ENCODE peak calls at places on chromosomes 1 and 21, in eight cellular contexts. K is brain microvascular endothelial cell; T is psoas muscle; M is cardiac muscle cell; J is heart right ventricle; I is CD4-positive, alpha-beta memory T cell; Y is CD4-positive, alpha-beta T cell; V is lower lobe of right lung. E is an unnamed sample.
A peak's percentile ranks its signal among the peaks of the same experiment; 100 is the strongest.

GRCh38 chr1:209875510-209875909 is 47.7 kb downstream of the UTP25 start:
- DNase-seq in K (peak; percentile 78), T (no peak), M (peak; percentile 44), J (no peak), I (no peak), Y (no peak), V (no peak), E (no peak)

GRCh38 chr1:160114085-160114484 is 1.5 kb upstream of the ATP1A2 start:
- DNase-seq in K (no peak), T (peak; percentile 54), M (peak; percentile 41), J (peak; percentile 59), I (no peak), Y (no peak), V (no peak), E (no peak)

GRCh38 chr1:31102501-31102950 is 37.0 kb upstream of the PUM1 start:
- DNase-seq in K (peak; percentile 69), T (no peak), M (no peak), J (no peak), I (no peak), Y (no peak), V (no peak), E (peak; percentile 40)

GRCh38 chr1:7899741-7900140 is 40.9 kb downstream of the TNFRSF9 start:
- DNase-seq in K (peak; percentile 24), T (no peak), M (no peak), J (no peak), I (no peak), Y (no peak), V (no peak), E (no peak)

GRCh38 chr1:209529233-209529632 is 54.3 kb upstream of the CAMK1G start:
- DNase-seq in K (no peak), T (no peak), M (no peak), J (no peak), I (no peak), Y (no peak), V (no peak), E (no peak)

GRCh38 chr21:29213513-29214385 is 83.3 kb downstream of the MAP3K7CL start:
- DNase-seq in K (no peak), T (no peak), M (no peak), J (no peak), I (no peak), Y (no peak), V (no peak), E (no peak)

GRCh38 chr1:58896211-58897183 is 112.7 kb upstream of the JUN start:
- DNase-seq in K (no peak), T (peak; percentile 92), M (no peak), J (peak; percentile 60), I (no peak), Y (no peak), V (peak; percentile 81), E (no peak)

GRCh38 chr1:166026143-166026542 is 140.7 kb downstream of the FAM78B start:
- DNase-seq in K (no peak), T (no peak), M (no peak), J (no peak), I (no peak), Y (no peak), V (no peak), E (no peak)

GRCh38 chr1:48869116-48869893 is 92.6 kb upstream of the BEND5 start:
- DNase-seq in K (no peak), T (no peak), M (no peak), J (no peak), I (no peak), Y (no peak), V (no peak), E (peak; percentile 69)

GRCh38 chr1:10529772-10530171 is 55.0 kb downstream of the PEX14 start:
- DNase-seq in K (no peak), T (no peak), M (no peak), J (no peak), I (no peak), Y (no peak), V (no peak), E (no peak)

GRCh38 chr1:182493063-182493462 is 43.1 kb downstream of the RGSL1 start:
- DNase-seq in K (no peak), T (no peak), M (no peak), J (no peak), I (no peak), Y (no peak), V (no peak), E (no peak)

DNA sequence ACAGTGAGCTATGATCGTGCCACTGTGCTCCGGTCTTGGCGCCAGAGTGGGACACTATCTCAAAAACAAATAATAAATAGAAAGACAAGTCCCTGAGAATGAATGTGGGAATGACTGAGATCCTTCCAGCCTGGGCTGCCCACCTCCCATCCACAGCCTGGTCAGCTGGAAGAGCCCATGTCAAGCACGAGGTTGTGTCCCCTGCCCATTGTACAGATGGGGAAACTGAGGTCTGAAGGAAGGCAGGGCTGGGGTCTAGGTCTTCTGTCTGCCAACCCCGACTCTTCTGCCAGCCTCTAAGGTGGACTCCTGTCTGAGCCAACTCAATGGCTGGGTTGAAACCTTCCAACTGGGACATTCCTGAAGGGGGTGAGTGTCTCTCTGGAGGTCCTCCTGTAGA is 79.5 kb downstream of the RAP1GAP start:
- DNase-seq in K (no peak), T (no peak), M (no peak), J (no peak), I (no peak), Y (no peak), V (no peak), E (no peak)
- H3K27ac ChIP-seq in K (no peak overlapping the region), T (no peak overlapping the region), M (no peak overlapping the region), J (no peak overlapping the region), I (no peak overlapping the region), Y (no peak overlapping the region), V (no peak overlapping the region), E (no peak overlapping the region)

GRCh38 chr1:119593836-119594235 is 54.2 kb downstream of the ZNF697 start:
- DNase-seq in K (no peak), T (no peak), M (no peak), J (no peak), I (no peak), Y (no peak), V (no peak), E (no peak)
- H3K27ac ChIP-seq in K (no peak overlapping the region), T (no peak overlapping the region), M (no peak overlapping the region), J (no peak overlapping the region), I (no peak overlapping the region), Y (no peak overlapping the region), V (no peak overlapping the region), E (peak overlapping the region; percentile 67)

DNA sequence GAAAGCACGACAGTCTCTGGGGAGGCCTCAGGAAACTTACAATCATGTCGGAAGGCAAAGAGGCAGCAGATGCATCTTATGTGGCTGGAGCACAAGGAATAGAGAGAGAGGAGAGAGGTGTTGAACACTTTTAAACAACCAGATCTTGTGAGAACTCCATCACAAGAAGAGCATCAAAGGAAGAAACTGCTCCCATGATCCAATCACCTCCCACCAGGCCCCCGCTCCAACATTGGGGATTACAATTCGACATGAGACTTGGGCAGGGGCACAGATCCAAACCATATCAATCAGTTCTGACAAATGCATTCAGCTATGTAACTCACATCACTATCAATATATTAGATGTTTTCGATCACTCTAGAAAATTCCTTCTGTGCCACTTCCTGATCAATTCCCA is 37.6 kb downstream of the ETS2 start:
- DNase-seq in K (no peak), T (no peak), M (no peak), J (no peak), I (no peak), Y (no peak), V (no peak), E (no peak)
- H3K27ac ChIP-seq in K (peak overlapping the region; percentile 71), T (no peak overlapping the region), M (no peak overlapping the region), J (no peak overlapping the region), I (no peak overlapping the region), Y (no peak overlapping the region), V (no peak overlapping the region), E (peak overlapping the region; percentile 55)

DNA sequence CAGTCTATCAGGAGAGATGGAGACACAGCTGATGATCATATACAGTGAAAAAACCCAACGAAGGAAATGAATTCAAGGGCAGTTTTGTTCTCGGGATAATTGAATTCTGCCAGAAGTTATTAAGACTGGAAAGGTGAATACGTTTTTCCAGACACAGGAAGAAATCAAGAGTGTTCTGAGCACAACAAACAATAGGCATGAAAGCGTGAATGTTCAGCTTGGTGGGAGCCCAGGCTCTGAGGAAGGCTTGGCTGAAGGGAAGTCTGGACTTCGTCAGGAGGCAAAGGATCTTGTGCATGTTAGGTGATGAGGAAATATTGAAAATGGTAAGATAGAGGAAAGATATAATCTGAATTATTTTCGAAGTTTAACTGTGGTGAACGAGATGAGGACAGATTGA is 50.4 kb downstream of the CYYR1 start:
- DNase-seq in K (no peak), T (no peak), M (peak; percentile 26), J (no peak), I (no peak), Y (no peak), V (no peak), E (no peak)
- H3K27ac ChIP-seq in K (no peak overlapping the region), T (no peak overlapping the region), M (peak overlapping the region; percentile 5), J (peak overlapping the region; percentile 2), I (no peak overlapping the region), Y (no peak overlapping the region), V (no peak overlapping the region), E (no peak overlapping the region)

DNA sequence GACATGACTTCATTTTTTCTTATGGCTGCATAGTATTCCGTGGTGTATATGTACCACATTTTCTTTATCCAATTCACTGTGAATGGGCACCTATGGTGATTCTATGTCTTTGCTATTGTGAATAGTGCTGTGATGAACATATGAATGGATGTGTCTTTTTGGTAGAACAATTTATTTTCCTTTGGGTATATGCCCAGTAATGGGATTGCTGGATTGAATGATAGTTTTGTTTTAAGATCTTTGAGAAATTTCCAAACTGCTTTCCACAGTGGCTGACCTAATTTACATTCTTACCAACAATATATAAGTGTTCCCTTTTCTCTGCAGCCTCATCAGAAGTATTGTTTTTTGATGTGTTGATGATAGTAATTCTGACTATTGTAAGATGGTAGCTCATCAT is 361.7 kb upstream of the SGIP1 start:
- DNase-seq in K (no peak), T (no peak), M (no peak), J (no peak), I (no peak), Y (no peak), V (no peak), E (no peak)
- H3K27ac ChIP-seq in K (no peak overlapping the region), T (no peak overlapping the region), M (no peak overlapping the region), J (no peak overlapping the region), I (no peak overlapping the region), Y (no peak overlapping the region), V (no peak overlapping the region), E (no peak overlapping the region)

GRCh38 chr1:64882574-64883255 is 83.6 kb downstream of the JAK1 start:
- DNase-seq in K (no peak), T (no peak), M (no peak), J (no peak), I (no peak), Y (no peak), V (no peak), E (no peak)

GRCh38 chr1:64878931-64879710 is 87.2 kb downstream of the JAK1 start:
- DNase-seq in K (peak; percentile 45), T (no peak), M (no peak), J (no peak), I (no peak), Y (no peak), V (no peak), E (no peak)

GRCh38 chr1:64884261-64885040 is 81.9 kb downstream of the JAK1 start:
- DNase-seq in K (peak; percentile 55), T (no peak), M (no peak), J (no peak), I (no peak), Y (no peak), V (no peak), E (no peak)

GRCh38 chr1:64880449-64880848 is 85.9 kb downstream of the JAK1 start:
- DNase-seq in K (no peak), T (no peak), M (no peak), J (no peak), I (no peak), Y (no peak), V (no peak), E (no peak)

GRCh38 chr1:64881281-64881680 is 85.1 kb downstream of the JAK1 start:
- DNase-seq in K (peak; percentile 38), T (no peak), M (no peak), J (no peak), I (no peak), Y (no peak), V (no peak), E (no peak)
- H3K27ac ChIP-seq in K (peak overlapping the region; percentile 63), T (no peak overlapping the region), M (no peak overlapping the region), J (no peak overlapping the region), I (no peak overlapping the region), Y (no peak overlapping the region), V (no peak overlapping the region), E (no peak overlapping the region)

E was measured in epithelial cell of prostate.